ENCODE peak calls at places on chromosomes 13 and 19, in four cellular contexts. P is K562, Q is IMR-90, C is H1. Z is an unnamed sample.

GRCh38 chr13:41995946-41996345 is 35.0 kb upstream of the VWA8 start:
- DNase-seq in P (peak; percentile 68), Q (peak; percentile 75), C (no peak), Z (no peak)

GRCh38 chr19:955803-956746 is 28.1 kb upstream of the WDR18 start:
- DNase-seq in P (no peak), Q (no peak), C (no peak), Z (no peak)

GRCh38 chr13:45847554-45848224 is 3.9 kb downstream of the SIAH3 start:
- DNase-seq in P (no peak), Q (no peak), C (no peak), Z (no peak)

GRCh38 chr19:40724848-40725247 is 7.9 kb downstream of the ITPKC start:
- DNase-seq in P (no peak), Q (no peak), C (no peak), Z (no peak)

GRCh38 chr13:93244918-93245280 is 18.3 kb downstream of the GPC6 start:
- DNase-seq in P (no peak), Q (peak; percentile 38), C (no peak), Z (no peak)

GRCh38 chr19:15989889-15990288 is 41.1 kb downstream of the OR10H4 start:
- DNase-seq in P (no peak), Q (no peak), C (no peak), Z (no peak)

GRCh38 chr19:55257461-55258411 is 1.1 kb downstream of the PPP6R1 start:
- DNase-seq in P (peak; percentile 54), Q (peak; percentile 32), C (peak; percentile 59), Z (no peak)

GRCh38 chr13:97001641-97002040 is 7.4 kb upstream of the OXGR1 start:
- DNase-seq in P (no peak), Q (no peak), C (no peak), Z (no peak)

GRCh38 chr13:99086149-99086868 is 108.4 kb upstream of the DOCK9 start:
- DNase-seq in P (peak; percentile 80), Q (peak; percentile 47), C (peak; percentile 74), Z (no peak)

GRCh38 chr13:39777527-39778061 is 122.1 kb downstream of the COG6 start:
- DNase-seq in P (no peak), Q (peak; percentile 90), C (no peak), Z (no peak)

GRCh38 chr19:13103961-13104847 is 1.5 kb upstream of the LYL1 start:
- DNase-seq in P (peak; percentile 67), Q (no peak), C (peak; percentile 95), Z (no peak)

GRCh38 chr13:20980420-20980819 is 77.9 kb upstream of the XPO4 start:
- DNase-seq in P (no peak), Q (no peak), C (no peak), Z (no peak)

GRCh38 chr13:38636756-38637155 is 50.1 kb upstream of the FREM2 start:
- DNase-seq in P (no peak), Q (no peak), C (no peak), Z (no peak)

GRCh38 chr19:45632468-45633196 is 6.6 kb downstream of the EML2 start:
- DNase-seq in P (peak; percentile 98), Q (peak; percentile 89), C (peak; percentile 99), Z (no peak)

GRCh38 chr19:12137541-12137940 is 2.6 kb downstream of the ZNF20 start:
- DNase-seq in P (peak; percentile 13), Q (no peak), C (no peak), Z (no peak)

GRCh38 chr19:5713228-5713627 is 6.7 kb downstream of the LONP1 start:
- DNase-seq in P (no peak), Q (no peak), C (no peak), Z (no peak)

GRCh38 chr19:13954185-13954584 is 1.9 kb downstream of the DCAF15 start:
- DNase-seq in P (no peak), Q (no peak), C (no peak), Z (no peak)

GRCh38 chr13:30976041-30976440 is 43.6 kb downstream of the TEX26 start:
- DNase-seq in P (no peak), Q (no peak), C (no peak), Z (no peak)

GRCh38 chr13:110268576-110269185 is 38.3 kb downstream of the COL4A1 start:
- DNase-seq in P (peak; percentile 8), Q (no peak), C (peak; percentile 38), Z (no peak)

DNA sequence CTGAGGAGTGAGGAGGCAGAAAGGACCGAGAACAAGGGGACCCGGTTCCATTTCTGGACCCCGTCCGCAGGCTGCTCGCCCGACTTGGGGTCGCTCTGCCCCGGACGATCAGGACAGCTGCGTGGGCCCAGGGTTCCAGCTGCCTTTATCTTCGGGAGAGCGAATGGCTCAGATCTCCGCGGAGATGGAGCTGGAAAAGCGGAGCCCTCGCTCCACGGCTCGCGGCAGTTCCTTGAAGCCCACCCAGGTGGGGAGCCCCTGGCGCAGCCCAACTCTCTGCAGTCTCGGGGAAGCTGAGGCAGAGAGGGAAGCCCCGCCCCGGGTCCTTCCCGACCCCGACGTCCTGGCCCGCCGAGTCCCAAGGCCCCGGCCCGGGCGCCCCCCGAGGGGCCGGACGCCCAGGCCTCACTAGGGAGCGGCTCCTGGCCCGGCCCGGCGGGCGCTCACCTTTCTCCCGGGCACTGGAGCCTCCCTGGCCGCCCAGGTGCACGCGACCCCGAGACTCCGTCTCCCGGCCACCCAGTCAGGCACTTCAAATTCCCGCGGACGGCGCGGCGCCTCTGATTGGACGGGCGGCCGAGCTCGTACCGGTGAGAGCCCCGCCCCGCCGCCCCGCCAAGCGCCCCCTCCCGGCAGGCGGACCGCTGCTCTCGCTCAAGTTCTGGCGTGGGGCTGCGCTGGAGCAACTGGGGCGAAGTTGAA is 485.7 kb downstream of the UQCRFS1 start:
- DNase-seq in P (peak; percentile 93), Q (no peak), C (peak; percentile 88), Z (no peak)
- TF ChIP-seq CHD1 in P (no peak), Q (no peak), C (no peak), Z (no peak)

GRCh38 chr19:46809534-46810272 is 21.3 kb upstream of the SLC1A5 start:
- DNase-seq in P (no peak), Q (no peak), C (no peak), Z (no peak)
- TF ChIP-seq CHD1 in P (no peak), Q (no peak), C (no peak), Z (no peak)

DNA sequence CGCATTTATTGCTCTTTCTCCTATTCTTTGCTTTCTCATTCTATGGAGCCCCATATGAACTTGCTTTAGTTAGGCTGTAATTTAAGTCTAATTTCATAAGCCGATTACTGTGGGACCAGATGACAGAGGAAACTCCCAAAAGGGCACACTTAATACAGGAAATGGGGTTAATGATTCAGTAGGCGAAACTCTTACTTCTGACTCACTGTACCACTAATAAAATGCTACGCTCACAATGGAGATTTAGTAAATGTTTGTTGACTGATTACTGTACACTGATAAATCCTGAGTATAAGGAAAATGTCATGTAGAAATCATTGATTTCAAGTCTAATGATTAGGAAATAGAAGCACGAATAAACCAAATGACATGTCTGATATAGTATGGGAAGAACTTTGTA is 276.4 kb downstream of the KLF5 start:
- DNase-seq in P (no peak), Q (peak; percentile 65), C (no peak), Z (peak; percentile 24)
- TF ChIP-seq CHD1 in P (no peak), Q (no peak), C (no peak), Z (no peak)

GRCh38 chr13:79780240-79780639 is 299.3 kb downstream of the NDFIP2 start:
- DNase-seq in P (no peak), Q (peak; percentile 42), C (no peak), Z (peak; percentile 25)
- TF ChIP-seq CHD1 in P (no peak), Q (no peak), C (no peak), Z (no peak)